ENCODE peak calls at places on chromosome 10, in five cellular contexts. M is spleen, V is K562, C is HCT116, I is body of pancreas. N is an unnamed sample.

GRCh38 chr10:124353896-124354295 is 64.8 kb downstream of the OAT start:
- DNase-seq in M (peak), V (no peak), C (no peak), I (no peak), N (no peak)

GRCh38 chr10:119219747-119220320 is 12.5 kb downstream of the GRK5 start:
- DNase-seq in M (no peak), V (no peak), C (no peak), I (no peak), N (no peak)

GRCh38 chr10:22427890-22428571 is 82.7 kb downstream of the SPAG6 start:
- DNase-seq in M (no peak), V (peak), C (peak), I (no peak), N (no peak)

GRCh38 chr10:57948796-57949195 is 318.9 kb downstream of the IPMK start:
- DNase-seq in M (no peak), V (no peak), C (no peak), I (no peak), N (no peak)

GRCh38 chr10:60208676-60209269 is 180.9 kb downstream of the ANK3 start:
- DNase-seq in M (no peak), V (peak), C (peak), I (no peak), N (peak)

GRCh38 chr10:33005322-33006282 is 47.6 kb upstream of the ITGB1 start:
- DNase-seq in M (peak), V (peak), C (peak), I (peak), N (peak)

GRCh38 chr10:8037941-8038894 is 16.3 kb upstream of the GATA3 start:
- DNase-seq in M (no peak), V (no peak), C (no peak), I (no peak), N (no peak)

GRCh38 chr10:102645388-102645740 is 1.1 kb downstream of the TRIM8 start:
- DNase-seq in M (peak), V (peak), C (peak), I (peak), N (peak)

GRCh38 chr10:91054325-91054724 is 133.4 kb upstream of the ANKRD1 start:
- DNase-seq in M (no peak), V (no peak), C (no peak), I (no peak), N (no peak)

GRCh38 chr10:72049969-72050781 is 38.2 kb downstream of the SPOCK2 start:
- DNase-seq in M (no peak), V (no peak), C (no peak), I (no peak), N (no peak)

GRCh38 chr10:3485287-3485686 is 299.7 kb downstream of the KLF6 start:
- DNase-seq in M (no peak), V (no peak), C (no peak), I (no peak), N (no peak)

GRCh38 chr10:120632936-120633335 is 175.9 kb downstream of the PLPP4 start:
- DNase-seq in M (no peak), V (no peak), C (no peak), I (no peak), N (no peak)

GRCh38 chr10:33524966-33525365 is 190.5 kb upstream of the NRP1 start:
- DNase-seq in M (no peak), V (no peak), C (no peak), I (no peak), N (no peak)

GRCh38 chr10:52111151-52111891 is 202.8 kb upstream of the DKK1 start:
- DNase-seq in M (no peak), V (no peak), C (no peak), I (no peak), N (no peak)

GRCh38 chr10:107423903-107424302 is 259.4 kb upstream of the SORCS1 start:
- DNase-seq in M (no peak), V (no peak), C (no peak), I (no peak), N (no peak)

DNA sequence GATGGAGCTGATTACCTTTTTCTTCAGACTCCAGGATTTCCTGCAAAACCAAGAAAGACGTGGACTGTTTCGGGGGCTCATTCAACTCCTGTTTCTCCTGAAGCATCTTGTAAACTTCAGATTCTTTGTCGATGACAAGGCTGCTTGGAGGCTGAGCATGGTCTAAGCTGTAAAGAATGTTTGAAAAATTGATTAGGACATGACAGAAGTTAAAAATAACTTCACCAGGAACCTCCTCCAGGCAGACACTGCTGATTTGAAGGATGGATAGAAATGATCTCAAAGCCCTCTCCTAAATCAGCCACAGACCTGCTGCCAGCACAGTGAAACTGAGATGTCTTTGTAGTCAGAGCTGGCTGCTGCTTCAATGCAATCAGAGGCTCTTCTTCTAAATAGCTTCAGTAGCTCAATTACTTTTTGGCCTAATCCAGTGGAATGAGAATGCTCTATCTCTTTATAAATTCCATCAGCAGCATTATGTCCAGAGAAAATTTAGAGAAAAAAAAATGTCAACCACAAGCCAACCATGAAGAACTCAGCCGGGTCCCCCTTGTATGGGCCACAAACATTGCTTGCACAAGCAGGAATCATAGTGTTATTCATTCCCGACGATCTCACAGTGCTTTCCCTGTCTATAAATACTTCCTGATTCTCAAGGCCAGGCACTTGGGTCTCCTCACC is 43.5 kb downstream of the PDLIM1 start:
- DNase-seq in M (no peak), V (no peak), C (no peak), I (no peak), N (no peak)
- TF ChIP-seq POLR2A in M (no peak), V (no peak), C (no peak), I (no peak), N (no peak)

GRCh38 chr10:84155521-84155920 is 16.2 kb downstream of the GHITM start:
- DNase-seq in M (no peak), V (no peak), C (no peak), I (no peak), N (no peak)

GRCh38 chr10:84158549-84158948 is 15.1 kb upstream of the GPR15LG start:
- DNase-seq in M (no peak), V (no peak), C (no peak), I (no peak), N (no peak)

GRCh38 chr10:84156009-84156408 is 16.7 kb downstream of the GHITM start:
- DNase-seq in M (no peak), V (no peak), C (no peak), I (no peak), N (no peak)

GRCh38 chr10:84158061-84158460 is 15.5 kb upstream of the GPR15LG start:
- DNase-seq in M (no peak), V (no peak), C (no peak), I (no peak), N (no peak)

GRCh38 chr10:84156768-84157167 is 16.8 kb upstream of the GPR15LG start:
- DNase-seq in M (peak), V (peak), C (no peak), I (no peak), N (no peak)
- TF ChIP-seq POLR2A in M (no peak), V (peak), C (no peak), I (no peak), N (peak)

GRCh38 chr10:79118286-79119202 is 49.8 kb downstream of the ZMIZ1 start:
- DNase-seq in M (peak), V (no peak), C (no peak), I (no peak), N (no peak)
- TF ChIP-seq POLR2A in M (no peak), V (no peak), C (no peak), I (no peak), N (no peak)

DNA sequence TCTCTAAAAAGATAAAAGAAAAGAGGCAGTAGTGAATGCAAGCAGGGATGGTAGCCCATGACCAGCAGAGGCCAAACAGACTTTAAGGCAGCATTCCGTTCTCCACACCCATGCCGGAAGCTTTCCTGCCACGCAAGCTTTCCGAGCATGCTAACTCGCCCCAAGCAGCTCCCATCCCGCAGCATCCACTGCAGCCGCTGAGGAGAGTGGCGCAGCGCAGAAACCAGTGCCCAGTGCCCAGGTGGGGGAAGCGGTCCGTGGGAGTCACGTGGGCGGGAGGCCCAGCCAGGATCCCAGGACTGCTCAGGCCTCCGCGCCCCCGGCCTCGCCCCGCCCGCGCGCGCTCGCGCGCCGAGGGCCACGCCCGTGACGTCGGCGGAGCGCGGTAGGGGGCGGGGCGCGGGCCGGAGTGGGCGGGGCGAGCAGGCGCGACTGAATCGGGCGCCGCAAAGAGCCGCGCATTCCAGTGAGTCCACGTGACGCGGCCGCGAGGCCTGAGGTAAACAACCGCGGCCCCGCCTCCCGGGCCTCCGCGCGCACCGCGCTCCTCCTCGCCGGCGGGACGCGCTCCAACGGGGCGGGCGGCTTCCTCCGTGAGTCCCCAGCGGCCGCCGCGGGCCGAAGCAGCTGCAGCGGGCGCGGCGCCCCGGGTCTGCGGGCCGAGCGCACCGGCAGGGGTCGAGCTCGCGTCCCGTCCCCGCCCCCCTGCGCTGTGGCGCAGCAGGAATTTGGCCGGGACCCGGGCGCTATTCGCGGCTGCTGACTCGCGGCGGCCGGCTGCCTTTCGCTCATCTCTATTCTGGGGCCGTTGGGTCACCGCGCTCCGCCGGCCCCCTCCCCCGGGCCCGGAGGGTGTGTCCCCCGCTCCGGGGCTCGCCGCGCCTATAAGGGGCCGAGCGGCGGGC is at the start of gene OTUD1:
- DNase-seq in M (peak), V (peak), C (peak), I (peak), N (peak)
- TF ChIP-seq POLR2A in M (peak), V (peak), C (no peak), I (peak), N (peak)

GRCh38 chr10:31584098-31584631 is 265.1 kb downstream of the ZEB1 start:
- DNase-seq in M (peak), V (no peak), C (no peak), I (no peak), N (no peak)
- TF ChIP-seq POLR2A in M (no peak), V (no peak), C (no peak), I (no peak), N (no peak)

GRCh38 chr10:70425096-70425495 is 16.4 kb downstream of the NODAL start:
- DNase-seq in M (no peak), V (no peak), C (no peak), I (no peak), N (no peak)
- TF ChIP-seq POLR2A in M (no peak), V (no peak), C (no peak), I (no peak), N (no peak)

DNA sequence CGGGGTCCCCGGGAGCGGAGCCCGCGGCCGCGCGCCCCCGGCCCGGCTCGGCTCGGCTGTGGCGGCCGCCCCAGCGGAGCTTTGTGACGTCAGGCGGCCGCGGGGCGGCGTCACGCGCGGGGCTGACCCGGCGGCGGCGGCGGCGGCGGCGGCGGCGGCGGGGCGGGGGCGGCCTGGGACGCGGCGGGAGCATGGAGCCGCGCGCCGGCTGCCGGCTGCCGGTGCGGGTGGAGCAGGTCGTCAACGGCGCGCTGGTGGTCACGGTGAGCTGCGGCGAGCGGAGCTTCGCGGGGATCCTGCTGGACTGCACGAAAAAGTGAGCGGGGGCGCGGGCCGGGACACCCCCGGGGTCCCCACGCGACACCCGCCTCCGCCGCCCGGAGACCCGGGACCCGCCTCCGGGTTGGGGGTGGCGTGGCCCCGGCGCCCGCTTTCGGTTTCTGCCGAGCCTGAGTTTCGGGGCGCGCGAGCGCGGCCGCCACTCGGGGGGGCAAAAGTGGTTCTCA is at the start of gene PWWP2B:
- DNase-seq in M (peak), V (peak), C (no peak), I (peak), N (peak)
- TF ChIP-seq POLR2A in M (no peak), V (no peak), C (no peak), I (peak), N (no peak)